ENCODE peak calls at places on chromosomes 3 and 15, in seven cellular contexts. O is ACHN; H is stimulated activated naive CD4-positive, alpha-beta T cell; D is tibial artery; M is NCI-H774; N is substantia nigra; E is RWPE2. X is an unnamed sample.

GRCh38 chr15:58548308-58549012 is 116.7 kb downstream of the LIPC start:
- DNase-seq in N (no peak), D (no peak), H (no peak), O (no peak), E (no peak), M (no peak), X (no peak)

GRCh38 chr3:151315136-151315535 is 1.5 kb downstream of the GPR87 start:
- DNase-seq in M (no peak), H (no peak), O (no peak), D (no peak), E (no peak), N (no peak), X (no peak)

GRCh38 chr3:139548801-139549200 is 9.3 kb upstream of the RBP1 start:
- DNase-seq in D (no peak), O (no peak), H (no peak), M (no peak), E (no peak), N (no peak), X (no peak)

GRCh38 chr15:101026686-101027272 is 107.6 kb downstream of the LRRK1 start:
- DNase-seq in E (peak), H (no peak), N (no peak), O (no peak), M (no peak), D (peak), X (no peak)

GRCh38 chr15:41942886-41943285 is 29.5 kb downstream of the EHD4 start:
- DNase-seq in D (no peak), E (no peak), M (no peak), O (no peak), H (no peak), N (no peak), X (no peak)

GRCh38 chr15:25762015-25762662 is 101.0 kb downstream of the ATP10A start:
- DNase-seq in N (no peak), E (no peak), D (no peak), O (no peak), M (no peak), H (no peak), X (no peak)

GRCh38 chr15:34014556-34014955 is 24.4 kb downstream of the AVEN start:
- DNase-seq in N (no peak), E (no peak), H (no peak), M (no peak), D (no peak), O (peak), X (no peak)

GRCh38 chr15:38972831-38973230 is 408.2 kb upstream of the RASGRP1 start:
- DNase-seq in M (no peak), D (no peak), E (no peak), H (no peak), O (no peak), N (no peak), X (no peak)

GRCh38 chr3:110583373-110583935 is 488.2 kb upstream of the NECTIN3 start:
- DNase-seq in E (no peak), O (no peak), D (no peak), N (no peak), M (no peak), H (no peak), X (no peak)

GRCh38 chr3:119161240-119161639 is 12.2 kb upstream of the UPK1B start:
- DNase-seq in E (no peak), H (no peak), N (no peak), M (no peak), O (no peak), D (no peak), X (no peak)

GRCh38 chr3:166190360-166190759 is 353.1 kb upstream of the BCHE start:
- DNase-seq in H (no peak), N (no peak), O (no peak), M (no peak), D (no peak), E (no peak), X (no peak)

GRCh38 chr3:171904829-171905228 is 61.7 kb downstream of the TMEM212 start:
- DNase-seq in N (no peak), D (no peak), H (no peak), M (no peak), E (no peak), O (no peak), X (no peak)

GRCh38 chr3:32882180-32882579 is 64.4 kb downstream of the TRIM71 start:
- DNase-seq in E (no peak), H (no peak), O (no peak), N (no peak), D (no peak), M (no peak), X (no peak)

GRCh38 chr3:13543251-13543650 is 5.7 kb upstream of the FBLN2 start:
- DNase-seq in O (no peak), D (peak), E (no peak), M (no peak), H (no peak), N (no peak), X (no peak)

X was measured in NCI-H2107.